ENCODE peak calls at places on chromosomes 7 and 10, in six cellular contexts. S, T, O, A, U and D are unnamed samples.

GRCh38 chr7:10655031-10655430 is 318.6 kb upstream of the PHF14 start:
- DNase-seq in A (no peak), T (no peak), U (no peak), S (no peak), O (no peak), D (no peak)

GRCh38 chr10:14399641-14400040 is 68.9 kb upstream of the FRMD4A start:
- DNase-seq in U (no peak), O (no peak), A (no peak), S (no peak), T (no peak), D (no peak)

GRCh38 chr10:78349165-78349516 is 315.5 kb downstream of the RPS24 start:
- DNase-seq in S (no peak), U (no peak), A (no peak), T (no peak), O (no peak), D (no peak)

GRCh38 chr10:60089095-60089494 is 182.7 kb upstream of the CCDC6 start:
- DNase-seq in O (no peak), U (peak), T (peak), S (no peak), A (no peak), D (peak)

GRCh38 chr10:28215930-28216329 is 86.9 kb downstream of the MPP7 start:
- DNase-seq in O (no peak), S (no peak), U (peak), A (no peak), T (peak), D (no peak)

GRCh38 chr7:148623586-148624282 is 33.2 kb downstream of the C7orf33 start:
- DNase-seq in A (no peak), U (no peak), O (no peak), T (no peak), S (no peak), D (no peak)

GRCh38 chr7:48004023-48004422 is 24.6 kb upstream of the HUS1 start:
- DNase-seq in T (no peak), S (no peak), O (no peak), U (no peak), A (no peak), D (no peak)

GRCh38 chr7:55427800-55428199 is 62.7 kb downstream of the LANCL2 start:
- DNase-seq in U (no peak), T (no peak), O (no peak), A (no peak), S (no peak), D (no peak)

GRCh38 chr7:150476285-150476684 is 25.9 kb downstream of the GIMAP8 start:
- DNase-seq in T (no peak), A (no peak), O (no peak), S (no peak), U (no peak), D (no peak)

GRCh38 chr7:103113164-103113563 is 35.7 kb downstream of the NAPEPLD start:
- DNase-seq in A (peak), S (no peak), O (no peak), U (peak), T (no peak), D (no peak)

GRCh38 chr7:127177156-127177555 is 75.6 kb downstream of the GRM8 start:
- DNase-seq in T (no peak), U (no peak), O (no peak), S (no peak), A (no peak), D (no peak)

GRCh38 chr7:12637819-12638592 is 49.4 kb upstream of the ARL4A start:
- DNase-seq in A (no peak), O (no peak), U (no peak), S (peak), T (no peak), D (no peak)

GRCh38 chr10:46556515-46557318 is at the start of gene GPRIN2:
- DNase-seq in O (no peak), S (no peak), A (peak), T (no peak), U (no peak), D (no peak)

GRCh38 chr10:113718974-113719822 is 32.3 kb upstream of the PLEKHS1 start:
- DNase-seq in O (no peak), A (no peak), U (no peak), T (no peak), S (peak), D (no peak)

GRCh38 chr10:103663802-103664201 is 170.3 kb downstream of the NEURL1 start:
- DNase-seq in A (no peak), T (no peak), U (no peak), O (no peak), S (no peak), D (no peak)

GRCh38 chr7:19009936-19010280 is 107.5 kb downstream of the TWIST1 start:
- DNase-seq in S (no peak), A (no peak), U (no peak), T (no peak), O (no peak), D (no peak)

GRCh38 chr10:5165738-5166137 is 19.2 kb downstream of the AKR1C8 start:
- DNase-seq in T (no peak), U (peak), A (no peak), O (no peak), S (peak), D (no peak)

GRCh38 chr7:1534330-1535099 is 4.0 kb downstream of the MAFK start:
- DNase-seq in O (no peak), U (no peak), S (no peak), T (no peak), A (no peak), D (no peak)

GRCh38 chr10:76086571-76087260 is 655.3 kb downstream of the LRMDA start:
- DNase-seq in O (peak), T (peak), S (peak), A (no peak), U (no peak), D (no peak)

GRCh38 chr10:31294556-31294955 is 24.5 kb upstream of the ZEB1 start:
- DNase-seq in O (no peak), S (no peak), U (no peak), A (no peak), T (no peak), D (no peak)

GRCh38 chr10:132339276-132339675 is 7.3 kb downstream of the LRRC27 start:
- DNase-seq in A (no peak), O (no peak), S (no peak), T (no peak), U (no peak), D (no peak)

GRCh38 chr10:33899578-33900531 is 565.4 kb upstream of the NRP1 start:
- DNase-seq in T (peak), U (no peak), S (no peak), O (no peak), A (no peak), D (peak)

GRCh38 chr7:136998495-136998894 is 130.0 kb downstream of the CHRM2 start:
- DNase-seq in S (no peak), A (no peak), U (no peak), O (no peak), T (no peak), D (no peak)

GRCh38 chr10:77927343-77928256 is 1.0 kb upstream of the DLG5 start:
- DNase-seq in A (no peak), S (no peak), T (no peak), O (no peak), U (no peak), D (peak)

GRCh38 chr7:16083931-16084330 is 337.4 kb downstream of the CRPPA start:
- DNase-seq in T (no peak), O (no peak), A (no peak), S (no peak), U (peak), D (peak)

DNA sequence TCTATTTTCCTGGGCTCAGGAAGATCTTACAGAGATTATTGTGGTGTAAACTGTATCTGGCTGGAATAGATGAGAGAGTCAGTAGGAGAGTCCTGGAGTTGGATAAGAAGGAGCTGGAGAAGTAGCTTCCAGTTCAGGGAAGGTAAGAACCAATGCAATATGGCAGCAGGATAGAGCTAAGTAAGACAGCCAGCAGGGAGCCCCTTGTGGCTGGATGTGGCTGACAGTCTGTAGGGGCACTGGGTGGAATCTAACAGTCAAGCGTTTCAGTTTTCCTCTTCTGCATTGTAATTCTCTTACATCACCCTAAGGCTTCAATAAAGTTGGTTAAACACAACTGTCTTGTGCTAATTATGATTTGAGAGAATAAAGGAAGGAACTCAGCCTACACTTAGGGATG is 105.8 kb upstream of the EEPD1 start:
- DNase-seq in S (peak), U (no peak), O (no peak), T (no peak), A (no peak), D (no peak)
- TF ChIP-seq MAX in S (no peak), U (no peak), O (no peak), T (no peak), A (no peak), D (no peak)

GRCh38 chr7:36906448-36906847 is 182.2 kb upstream of the AOAH start:
- DNase-seq in S (no peak), T (no peak), O (no peak), A (no peak), U (no peak), D (no peak)

GRCh38 chr7:36904101-36904500 is 179.8 kb upstream of the AOAH start:
- DNase-seq in O (no peak), S (no peak), T (no peak), A (no peak), U (no peak), D (no peak)

GRCh38 chr7:36904802-36905201 is 180.5 kb upstream of the AOAH start:
- DNase-seq in O (no peak), T (no peak), S (no peak), A (no peak), U (no peak), D (no peak)

GRCh38 chr7:36905836-36906235 is 181.5 kb upstream of the AOAH start:
- DNase-seq in S (no peak), A (no peak), U (no peak), O (no peak), T (no peak), D (no peak)

GRCh38 chr7:36906956-36907355 is 182.7 kb upstream of the AOAH start:
- DNase-seq in U (no peak), T (peak), A (no peak), O (no peak), S (no peak), D (no peak)
- TF ChIP-seq EZH2 in U (no peak), T (no peak), A (no peak), O (no peak), S (no peak), D (no peak)

GRCh38 chr10:98415710-98416077 is 712 bp upstream of the PYROXD2 start:
- DNase-seq in S (no peak), A (no peak), T (peak), U (no peak), O (no peak), D (peak)

GRCh38 chr10:98414578-98414931 is 427 bp downstream of the PYROXD2 start:
- DNase-seq in U (no peak), T (no peak), O (no peak), S (no peak), A (no peak), D (no peak)

GRCh38 chr10:98416989-98417388 is 2.0 kb upstream of the PYROXD2 start:
- DNase-seq in S (peak), T (no peak), A (no peak), U (no peak), O (no peak), D (no peak)

GRCh38 chr10:98416589-98416988 is 1.6 kb upstream of the PYROXD2 start:
- DNase-seq in O (no peak), A (no peak), T (no peak), U (no peak), S (no peak), D (no peak)

DNA sequence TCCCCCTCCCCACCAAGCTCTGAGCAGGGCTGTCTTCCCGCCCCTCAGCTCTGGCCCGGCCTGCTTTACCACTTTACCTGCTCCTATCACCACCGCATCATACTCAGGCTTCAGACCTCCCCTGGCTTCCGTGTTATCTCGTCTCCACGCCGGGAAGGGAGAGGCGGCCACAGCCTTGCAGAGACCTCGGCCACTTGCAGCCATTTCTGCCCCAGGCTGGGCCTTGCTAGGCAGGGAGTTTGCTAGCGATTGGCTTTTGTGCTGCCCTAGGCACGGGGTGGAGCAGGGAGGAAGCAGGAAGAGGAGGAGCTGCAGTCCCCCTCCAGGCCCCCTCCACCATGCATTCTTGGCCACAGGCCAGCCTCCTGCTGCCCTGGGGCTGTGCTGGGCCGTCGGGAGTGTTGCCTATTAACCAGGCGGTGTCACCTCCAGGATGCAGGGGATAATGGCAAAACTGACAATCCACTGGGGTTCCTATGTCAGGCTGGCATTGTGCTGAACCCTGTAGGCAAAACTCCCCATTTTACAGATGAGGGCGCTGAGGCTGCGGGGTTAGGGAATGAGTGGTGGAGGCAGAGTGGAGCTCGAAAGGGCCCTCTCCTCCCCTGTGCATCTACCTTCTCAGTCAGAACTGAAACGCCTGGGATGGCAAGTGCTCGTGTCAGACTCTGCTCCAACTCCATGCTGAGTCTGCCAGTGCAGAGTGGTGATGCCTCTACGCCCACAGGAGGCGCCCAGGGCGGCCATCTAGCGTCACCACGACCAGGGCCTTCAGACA is at the start of gene PYROXD2:
- DNase-seq in U (peak), O (no peak), T (peak), A (peak), S (peak), D (peak)
- H2AFZ ChIP-seq in U (peak), O (peak), T (peak), A (no peak), S (peak), D (peak)

GRCh38 chr10:50392966-50393718 is 141.8 kb upstream of the ASAH2 start:
- DNase-seq in A (no peak), U (no peak), S (peak), O (no peak), T (peak), D (peak)

GRCh38 chr10:50392426-50392825 is 141.1 kb upstream of the ASAH2 start:
- DNase-seq in U (no peak), S (no peak), O (no peak), T (peak), A (no peak), D (no peak)

GRCh38 chr10:50395279-50395678 is 144.0 kb upstream of the ASAH2 start:
- DNase-seq in O (no peak), S (no peak), T (peak), A (no peak), U (no peak), D (no peak)

GRCh38 chr10:50394832-50395231 is 143.5 kb upstream of the ASAH2 start:
- DNase-seq in O (no peak), U (no peak), T (no peak), S (no peak), A (no peak), D (peak)

DNA sequence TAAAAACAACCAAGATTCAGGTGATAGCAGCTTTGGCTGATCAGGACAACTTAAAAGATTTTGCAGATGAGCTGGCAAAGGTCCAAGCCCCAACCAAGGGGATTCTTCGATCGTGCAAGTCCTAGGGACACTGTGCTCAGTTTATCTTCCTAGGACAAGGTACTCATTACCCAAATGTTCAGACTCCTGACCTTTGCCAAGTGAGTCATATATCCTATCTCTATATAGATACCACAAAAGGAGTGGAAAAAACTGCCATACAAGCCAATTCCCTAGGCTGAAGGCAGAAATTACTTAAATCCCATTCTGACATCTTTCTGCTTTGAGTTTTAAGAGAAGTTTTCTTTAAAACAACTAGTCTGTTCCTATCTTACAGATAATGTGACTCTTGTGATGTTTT is 142.5 kb upstream of the ASAH2 start:
- DNase-seq in S (peak), U (no peak), A (no peak), O (no peak), T (peak), D (peak)
- TF ChIP-seq MAX in S (no peak), U (no peak), A (no peak), O (no peak), T (no peak), D (no peak)

DNA sequence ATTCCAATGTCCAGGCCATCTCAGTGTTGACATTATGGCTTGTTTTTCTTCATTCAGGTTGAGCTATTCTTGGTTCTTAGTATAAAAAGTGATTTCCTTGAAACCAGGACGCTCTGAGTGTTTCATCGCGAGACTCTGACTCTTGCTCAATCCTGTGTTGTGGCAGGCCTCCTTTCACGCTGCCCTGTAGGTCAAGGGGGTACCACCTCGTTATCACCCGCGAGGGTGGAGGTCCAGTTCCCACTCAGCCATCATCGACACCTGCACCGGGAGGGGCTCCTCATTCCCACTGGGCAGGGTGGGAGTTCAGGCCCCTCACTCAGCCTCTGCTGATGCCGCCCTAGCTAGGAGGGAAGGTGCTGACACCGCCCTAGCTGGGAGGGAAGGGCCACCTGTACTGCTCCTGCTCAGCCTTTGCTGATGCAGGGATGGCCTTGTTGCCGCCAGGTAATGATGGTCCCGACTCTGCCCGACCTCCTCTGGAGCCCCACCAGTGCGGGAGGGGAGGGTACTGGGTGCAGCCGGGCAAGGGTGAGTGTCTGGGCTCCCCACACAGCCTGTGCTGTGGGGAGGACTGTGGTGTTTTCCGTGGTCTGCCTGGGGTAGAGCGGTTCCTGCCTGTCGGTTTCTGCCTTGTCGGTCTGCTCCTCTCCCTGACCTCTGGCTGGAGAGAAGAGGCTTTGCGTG is 16.4 kb downstream of the IQCE start:
- DNase-seq in S (no peak), U (no peak), T (no peak), O (no peak), A (no peak), D (no peak)
- TF ChIP-seq EZH2 in S (no peak), U (no peak), T (no peak), O (no peak), A (no peak), D (no peak)

DNA sequence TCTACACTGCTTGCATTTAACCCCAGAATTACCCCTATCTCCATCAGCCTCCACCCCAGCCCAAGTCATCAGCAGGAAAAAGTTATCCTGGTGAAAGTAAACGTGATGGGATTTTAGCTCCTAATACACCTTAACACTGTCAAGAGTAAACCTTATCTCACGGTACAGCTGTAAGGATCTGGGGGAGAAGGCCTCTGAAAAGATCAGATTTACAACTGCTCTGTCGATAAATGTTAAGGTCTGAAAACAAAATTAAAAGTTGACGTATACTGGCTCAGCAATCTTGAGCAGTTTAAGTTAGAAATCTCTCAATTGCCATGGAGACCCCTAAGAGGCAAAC is 6.2 kb downstream of the SKAP2 start:
- DNase-seq in A (no peak), T (no peak), U (no peak), S (peak), O (no peak), D (peak)
- H2AFZ ChIP-seq in A (no peak), T (no peak), U (no peak), S (no peak), O (peak), D (no peak)

GRCh38 chr7:50865450-50865849 is 82.8 kb upstream of the GRB10 start:
- DNase-seq in T (no peak), O (no peak), U (no peak), S (no peak), A (no peak), D (no peak)

GRCh38 chr7:50860174-50860573 is 77.5 kb upstream of the GRB10 start:
- DNase-seq in U (no peak), A (no peak), O (no peak), S (no peak), T (no peak), D (no peak)

GRCh38 chr7:50860598-50860997 is 77.9 kb upstream of the GRB10 start:
- DNase-seq in O (no peak), U (no peak), A (no peak), T (no peak), S (no peak), D (no peak)

GRCh38 chr7:50864694-50865093 is 82.0 kb upstream of the GRB10 start:
- DNase-seq in U (no peak), O (no peak), T (no peak), S (no peak), A (no peak), D (no peak)

GRCh38 chr7:50863053-50863452 is 80.4 kb upstream of the GRB10 start:
- DNase-seq in A (no peak), S (no peak), T (no peak), U (no peak), O (no peak), D (no peak)
- TF ChIP-seq MAX in A (no peak), S (no peak), T (no peak), U (no peak), O (no peak), D (no peak)

GRCh38 chr7:50801907-50802306 is 19.2 kb upstream of the GRB10 start:
- DNase-seq in T (no peak), A (no peak), S (peak), O (no peak), U (no peak), D (no peak)
- TF ChIP-seq EZH2 in T (no peak), A (no peak), S (no peak), O (no peak), U (no peak), D (no peak)

GRCh38 chr7:74028321-74028812 is 394 bp downstream of the ELN start:
- DNase-seq in O (no peak), U (no peak), T (no peak), A (no peak), S (no peak), D (no peak)
- H2AFZ ChIP-seq in O (no peak), U (no peak), T (no peak), A (no peak), S (no peak), D (no peak)